ENCODE peak calls at places on chromosomes 11 and 22, in five cellular contexts. F is fibroblast of the aortic adventitia, U is fibroblast of mammary gland, C is adipocyte, X is H7. W is an unnamed sample.

GRCh38 chr11:62546937-62547625 is 475 bp upstream of the AHNAK start:
- DNase-seq in F (peak), U (peak), C (peak), X (peak), W (peak)

GRCh38 chr22:47374273-47374771 is 611.9 kb downstream of the TBC1D22A start:
- DNase-seq in F (no peak), U (no peak), C (no peak), X (no peak), W (no peak)

GRCh38 chr11:37973926-37974325 is 1375.9 kb upstream of the RAG2 start:
- DNase-seq in F (no peak), U (no peak), C (no peak), X (no peak), W (peak)

GRCh38 chr11:123653405-123653996 is 923 bp downstream of the SCN3B start:
- DNase-seq in F (no peak), U (no peak), C (no peak), X (no peak), W (no peak)

GRCh38 chr22:32991353-32992115 is 66.6 kb downstream of the SYN3 start:
- DNase-seq in F (peak), U (peak), C (peak), X (no peak), W (peak)

GRCh38 chr22:25622011-25622410 is 57.5 kb downstream of the GRK3 start:
- DNase-seq in F (peak), U (no peak), C (peak), X (no peak), W (no peak)

GRCh38 chr11:119375629-119376196 is 5.8 kb downstream of the USP2 start:
- DNase-seq in F (peak), U (peak), C (no peak), X (peak), W (peak)

GRCh38 chr11:112485280-112485679 is 224.6 kb upstream of the PLET1 start:
- DNase-seq in F (no peak), U (no peak), C (no peak), X (no peak), W (no peak)

GRCh38 chr22:25493794-25494193 is 70.7 kb upstream of the GRK3 start:
- DNase-seq in F (no peak), U (no peak), C (no peak), X (no peak), W (no peak)

GRCh38 chr11:66978229-66978628 is 3.1 kb downstream of the C11orf86 start:
- DNase-seq in F (no peak), U (no peak), C (no peak), X (no peak), W (no peak)

GRCh38 chr11:96311120-96311568 is 31.9 kb downstream of the MAML2 start:
- DNase-seq in F (peak), U (peak), C (peak), X (no peak), W (peak)

GRCh38 chr11:104650234-104650633 is 248.0 kb downstream of the CASP12 start:
- DNase-seq in F (no peak), U (peak), C (no peak), X (no peak), W (no peak)

GRCh38 chr11:9574556-9574805 is 1.0 kb downstream of the WEE1 start:
- DNase-seq in F (peak), U (no peak), C (no peak), X (no peak), W (peak)

GRCh38 chr11:9575531-9576240 is 2.2 kb downstream of the WEE1 start:
- DNase-seq in F (no peak), U (peak), C (peak), X (no peak), W (no peak)

GRCh38 chr11:9574806-9575530 is 1.5 kb downstream of the WEE1 start:
- DNase-seq in F (peak), U (peak), C (peak), X (peak), W (peak)

GRCh38 chr11:9577032-9577431 is 3.6 kb downstream of the WEE1 start:
- DNase-seq in F (peak), U (peak), C (peak), X (no peak), W (peak)

DNA sequence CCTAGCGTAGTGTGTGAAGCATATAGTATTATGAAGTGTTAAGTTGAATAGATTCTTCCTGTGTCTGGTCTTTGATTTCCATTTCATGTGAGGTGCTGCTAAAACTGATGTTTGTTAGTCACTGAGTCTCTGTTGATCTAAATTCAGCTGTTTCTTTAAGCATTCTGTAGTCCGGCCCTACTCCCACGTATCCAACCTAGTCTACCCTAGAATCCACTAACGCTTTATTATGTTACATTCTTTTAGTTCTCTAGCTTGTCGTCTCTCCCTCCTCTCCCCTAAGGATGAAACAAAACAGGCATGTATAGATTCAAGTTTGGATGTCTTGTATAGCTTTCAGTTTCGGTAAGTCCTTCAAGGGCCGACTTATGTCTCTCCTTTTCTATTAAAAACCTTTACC is 4.1 kb downstream of the WEE1 start:
- DNase-seq in F (peak), U (peak), C (peak), X (no peak), W (peak)
- H3K4me3 ChIP-seq in F (peak), U (peak), C (peak), X (no peak), W (peak)

GRCh38 chr11:130737866-130738431 is 178.3 kb downstream of the SNX19 start:
- DNase-seq in F (peak), U (peak), C (peak), X (no peak), W (peak)
- H3K4me3 ChIP-seq in F (peak), U (no peak), C (peak), X (no peak), W (no peak)

DNA sequence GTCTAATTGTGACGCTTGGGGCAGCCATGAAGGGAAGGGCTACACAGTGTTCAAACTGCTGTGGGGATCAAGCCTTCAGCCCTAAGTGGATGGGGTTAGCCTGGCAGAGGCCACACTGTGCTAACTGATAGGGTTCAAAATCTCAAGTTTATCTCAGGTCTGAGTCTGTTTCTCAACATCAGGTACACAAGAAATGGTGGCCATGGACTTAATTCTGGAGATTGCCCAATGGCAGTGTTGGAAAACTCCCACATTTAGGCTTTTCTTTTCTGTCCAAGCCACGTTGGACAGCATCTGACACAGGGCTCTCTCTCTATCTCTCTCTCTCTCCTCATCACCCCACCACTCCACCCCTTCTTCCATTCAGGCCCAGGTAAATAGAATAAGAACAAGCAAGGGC is 10.9 kb upstream of the DGAT2 start:
- DNase-seq in F (no peak), U (no peak), C (no peak), X (no peak), W (no peak)
- H3K4me3 ChIP-seq in F (no peak), U (no peak), C (no peak), X (no peak), W (no peak)

GRCh38 chr11:94780432-94780831 is 12.3 kb downstream of the AMOTL1 start:
- DNase-seq in F (no peak), U (no peak), C (no peak), X (no peak), W (peak)
- H3K4me3 ChIP-seq in F (peak), U (no peak), C (peak), X (no peak), W (peak)

GRCh38 chr22:22043296-22044078 is 60.9 kb upstream of the TOP3B start:
- DNase-seq in F (no peak), U (no peak), C (no peak), X (no peak), W (no peak)
- H3K4me3 ChIP-seq in F (no peak), U (no peak), C (no peak), X (no peak), W (no peak)

DNA sequence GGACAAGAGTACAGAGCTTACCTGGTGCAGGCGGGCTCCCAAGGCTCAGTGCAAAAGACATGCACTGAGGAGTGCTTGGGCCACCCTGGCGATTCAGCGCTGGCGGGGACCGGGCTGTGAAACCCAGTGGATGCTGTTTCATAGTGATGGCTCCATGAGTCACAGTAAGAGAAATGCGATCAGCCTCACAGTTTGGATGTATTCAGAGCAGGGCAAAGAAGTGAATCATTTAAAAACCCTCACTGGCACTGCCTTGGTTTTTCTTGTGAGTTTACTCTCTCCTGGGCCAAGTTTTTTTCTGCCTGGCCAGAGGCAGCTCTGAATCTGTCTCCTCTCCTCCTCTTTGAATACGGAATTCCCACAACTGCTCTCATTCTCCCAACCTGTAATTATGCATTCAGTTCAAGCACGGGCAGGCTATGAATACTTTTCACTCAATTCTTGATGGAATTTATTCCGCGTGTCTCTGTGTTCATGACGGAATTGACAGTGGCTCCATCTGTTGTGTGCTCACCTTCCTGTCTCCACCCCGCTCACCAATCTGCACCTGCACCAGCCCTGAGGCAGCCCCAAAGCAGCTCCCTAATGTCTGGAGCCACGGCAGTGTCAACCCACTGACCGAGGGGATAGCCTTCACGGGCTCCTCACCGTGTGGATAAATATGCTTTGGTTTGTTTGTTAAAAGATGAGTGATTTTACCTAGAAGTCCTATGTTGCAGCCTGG is 14.9 kb downstream of the ADAMTS8 start:
- DNase-seq in F (peak), U (peak), C (peak), X (peak), W (no peak)
- H3K4me3 ChIP-seq in F (no peak), U (no peak), C (no peak), X (no peak), W (no peak)

DNA sequence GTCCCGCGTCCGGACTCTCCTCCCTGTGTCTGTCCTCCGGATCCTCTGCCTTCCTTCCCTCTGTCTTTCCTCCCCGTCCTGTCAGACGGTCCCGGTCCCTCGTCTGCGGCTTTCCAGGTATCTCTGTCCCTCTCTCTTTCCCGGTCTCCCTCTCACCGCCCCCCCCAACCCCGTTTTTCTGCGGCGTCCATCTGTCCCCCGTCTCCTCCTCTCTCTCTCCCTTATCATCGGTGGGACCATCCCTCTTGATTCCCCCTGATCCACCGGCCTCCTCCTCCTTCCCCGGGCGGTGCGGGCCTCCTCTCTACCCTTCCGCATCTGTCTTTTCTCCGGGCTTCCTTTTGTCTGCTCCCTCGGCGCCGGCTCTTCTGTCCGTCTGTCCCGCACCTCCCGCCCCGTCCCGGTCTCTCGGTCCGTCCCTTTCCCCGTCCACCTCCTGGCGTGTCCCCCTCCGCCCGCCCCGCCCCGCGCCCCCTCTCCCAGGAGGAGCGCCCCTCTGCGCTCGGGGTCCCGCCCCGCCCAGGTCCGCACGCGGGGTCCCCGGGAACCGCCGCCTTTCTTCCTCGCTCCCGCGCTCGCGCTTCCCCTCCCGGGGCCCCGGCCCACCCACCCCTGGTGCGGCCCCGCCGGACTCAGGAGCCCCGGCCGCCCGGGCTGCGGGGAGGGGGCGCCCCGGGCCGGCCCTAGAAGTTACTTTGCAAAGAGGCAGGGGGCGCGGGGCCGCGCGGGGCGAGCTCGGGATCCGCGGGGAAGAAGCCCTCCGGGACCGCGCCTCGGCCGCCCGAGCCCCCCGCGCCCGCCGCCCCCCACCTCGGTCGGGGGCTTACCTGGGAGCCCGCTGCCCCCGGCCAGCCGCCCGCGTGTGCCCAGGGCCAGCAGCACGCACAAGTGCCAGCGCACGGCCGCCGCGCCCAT is 568 bp downstream of the SCUBE1 start:
- DNase-seq in F (no peak), U (no peak), C (no peak), X (peak), W (no peak)
- H3K4me3 ChIP-seq in F (no peak), U (no peak), C (no peak), X (peak), W (no peak)

GRCh38 chr11:46455816-46456215 is 64.2 kb upstream of the CHRM4 start:
- DNase-seq in F (no peak), U (no peak), C (no peak), X (no peak), W (no peak)

GRCh38 chr11:46458491-46458890 is 66.9 kb upstream of the CHRM4 start:
- DNase-seq in F (no peak), U (no peak), C (no peak), X (no peak), W (no peak)

GRCh38 chr11:46456676-46457432 is 65.3 kb upstream of the CHRM4 start:
- DNase-seq in F (no peak), U (no peak), C (no peak), X (peak), W (no peak)

GRCh38 chr11:46457659-46458058 is 66.1 kb upstream of the CHRM4 start:
- DNase-seq in F (peak), U (peak), C (no peak), X (no peak), W (peak)

DNA sequence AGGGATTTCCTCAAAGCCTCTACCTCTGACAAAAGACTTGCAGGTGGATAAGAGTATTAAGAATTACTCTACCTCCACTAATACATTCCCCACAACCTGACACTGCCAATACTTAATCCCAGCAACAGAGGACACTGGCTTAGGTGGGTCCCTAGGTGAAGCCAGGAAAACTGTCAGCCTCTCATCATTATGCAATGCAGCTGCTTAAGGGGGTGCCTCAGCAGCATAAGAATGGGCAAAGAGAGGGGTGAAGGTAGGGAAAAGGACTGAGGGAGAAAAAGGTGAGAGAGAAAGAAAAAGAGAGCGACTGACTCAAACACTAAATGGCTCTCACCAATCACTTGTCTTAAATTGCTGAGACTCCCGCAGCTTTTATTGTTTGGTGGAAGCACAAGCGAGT is 64.7 kb upstream of the CHRM4 start:
- DNase-seq in F (no peak), U (no peak), C (no peak), X (peak), W (no peak)
- H3K4me3 ChIP-seq in F (no peak), U (no peak), C (no peak), X (no peak), W (no peak)